ENCODE peak calls at places on chromosomes 1 and 21, in nine cellular contexts. Y, U, P, I, N, R, K, V and Q are unnamed samples.

GRCh38 chr1:202661136-202661845 is 49.0 kb downstream of the SYT2 start:
- DNase-seq in P (no peak), I (no peak), N (no peak), Y (no peak), V (no peak), K (no peak), U (no peak), R (no peak), Q (no peak)

GRCh38 chr1:54028306-54029251 is 10.6 kb upstream of the LDLRAD1 start:
- DNase-seq in R (no peak), I (no peak), Y (no peak), U (no peak), N (no peak), K (no peak), V (no peak), P (peak; percentile 23), Q (no peak)

GRCh38 chr1:26075421-26076144 is 8.2 kb upstream of the TRIM63 start:
- DNase-seq in N (no peak), V (no peak), Y (no peak), U (no peak), R (no peak), P (no peak), I (no peak), K (no peak), Q (no peak)

GRCh38 chr1:230717251-230717650 is 3.3 kb upstream of the AGT start:
- DNase-seq in Y (no peak), P (peak; percentile 4), N (no peak), R (no peak), V (peak; percentile 15), K (no peak), I (peak; percentile 55), U (no peak), Q (no peak)

GRCh38 chr1:11526071-11526895 is 47.3 kb downstream of the DISP3 start:
- DNase-seq in I (no peak), V (no peak), R (no peak), K (no peak), U (no peak), Y (no peak), N (peak; percentile 6), P (no peak), Q (no peak)

GRCh38 chr1:154430903-154431302 is 25.8 kb downstream of the IL6R start:
- DNase-seq in Y (no peak), P (peak; percentile 18), N (no peak), R (no peak), U (peak; percentile 60), V (no peak), K (no peak), I (no peak), Q (no peak)

GRCh38 chr1:33327587-33328325 is 6.9 kb upstream of the A3GALT2 start:
- DNase-seq in V (peak; percentile 98), I (peak; percentile 92), Y (no peak), N (no peak), P (peak; percentile 100), R (no peak), U (no peak), K (peak; percentile 76), Q (peak; percentile 67)

GRCh38 chr1:111281411-111281810 is 9.2 kb upstream of the CHIA start:
- DNase-seq in U (no peak), N (no peak), Y (no peak), K (no peak), R (no peak), P (peak; percentile 16), I (no peak), V (no peak), Q (no peak)

GRCh38 chr1:48582408-48582807 is 110.4 kb upstream of the SPATA6 start:
- DNase-seq in N (no peak), R (no peak), V (no peak), U (no peak), P (no peak), K (no peak), I (no peak), Y (no peak), Q (no peak)

GRCh38 chr1:53739109-53739681 is at the start of gene GLIS1:
- DNase-seq in P (peak; percentile 72), Y (peak; percentile 32), N (peak; percentile 89), U (peak; percentile 100), V (peak; percentile 85), R (no peak), I (no peak), K (peak; percentile 74), Q (peak; percentile 83)

GRCh38 chr1:61597601-61598000 is 127.3 kb downstream of the TM2D1 start:
- DNase-seq in P (no peak), R (no peak), I (no peak), V (no peak), N (no peak), Y (no peak), U (no peak), K (no peak), Q (no peak)

GRCh38 chr1:5067251-5067650 is 412.8 kb downstream of the AJAP1 start:
- DNase-seq in P (no peak), R (no peak), I (no peak), K (no peak), U (no peak), N (no peak), Y (no peak), V (no peak), Q (no peak)

GRCh38 chr1:183685112-183685713 is 32.1 kb upstream of the APOBEC4 start:
- DNase-seq in K (no peak), Y (peak; percentile 28), P (peak; percentile 10), V (peak; percentile 72), I (no peak), N (peak; percentile 25), R (no peak), U (peak; percentile 81), Q (no peak)

GRCh38 chr1:93694833-93695232 is 13.2 kb upstream of the BCAR3 start:
- DNase-seq in Y (no peak), I (no peak), P (no peak), N (no peak), V (no peak), K (no peak), R (no peak), U (no peak), Q (no peak)

GRCh38 chr1:7386226-7387052 is 384.7 kb upstream of the VAMP3 start:
- DNase-seq in R (no peak), U (no peak), P (peak; percentile 78), Y (no peak), K (no peak), N (peak; percentile 20), V (no peak), I (no peak), Q (peak; percentile 55)

GRCh38 chr1:202802998-202803932 is 5.0 kb downstream of the KDM5B start:
- DNase-seq in I (no peak), Y (no peak), U (no peak), N (peak; percentile 1), R (no peak), V (peak; percentile 63), P (no peak), K (peak; percentile 61), Q (no peak)

GRCh38 chr1:175222296-175222938 is 29.8 kb upstream of the KIAA0040 start:
- DNase-seq in I (no peak), V (no peak), R (no peak), P (no peak), N (no peak), K (no peak), Y (no peak), U (no peak), Q (no peak)

GRCh38 chr1:109928591-109929111 is 18.0 kb downstream of the CSF1 start:
- DNase-seq in R (no peak), N (no peak), V (peak; percentile 78), K (no peak), P (peak; percentile 90), I (no peak), U (no peak), Y (no peak), Q (peak; percentile 82)

GRCh38 chr21:23950344-23950743 is 1656.9 kb downstream of the MRPL39 start:
- DNase-seq in I (no peak), Y (no peak), V (no peak), P (no peak), K (no peak), U (no peak), N (no peak), R (no peak), Q (no peak)
- H3K9me3 ChIP-seq in I (no peaks in the 10 kb centered on the region), Y (no peaks in the 10 kb centered on the region), V (no peaks in the 10 kb centered on the region), P (peaks cover 2% of the 10 kb centered on the region), K (no peaks in the 10 kb centered on the region), U (peaks cover 2% of the 10 kb centered on the region), N (no peaks in the 10 kb centered on the region), R (no peaks in the 10 kb centered on the region), Q (no peaks in the 10 kb centered on the region)

GRCh38 chr1:2920421-2921015 is 100.7 kb upstream of the ACTRT2 start:
- DNase-seq in U (no peak), Y (no peak), P (no peak), K (no peak), V (no peak), R (no peak), N (no peak), I (no peak), Q (no peak)
- H3K9me3 ChIP-seq in U (peaks cover 8% of the 10 kb centered on the region), Y (no peaks in the 10 kb centered on the region), P (peaks cover 12% of the 10 kb centered on the region), K (no peaks in the 10 kb centered on the region), V (peaks cover 5% of the 10 kb centered on the region), R (no peaks in the 10 kb centered on the region), N (no peaks in the 10 kb centered on the region), I (peaks cover 100% of the 10 kb centered on the region), Q (no peaks in the 10 kb centered on the region)

DNA sequence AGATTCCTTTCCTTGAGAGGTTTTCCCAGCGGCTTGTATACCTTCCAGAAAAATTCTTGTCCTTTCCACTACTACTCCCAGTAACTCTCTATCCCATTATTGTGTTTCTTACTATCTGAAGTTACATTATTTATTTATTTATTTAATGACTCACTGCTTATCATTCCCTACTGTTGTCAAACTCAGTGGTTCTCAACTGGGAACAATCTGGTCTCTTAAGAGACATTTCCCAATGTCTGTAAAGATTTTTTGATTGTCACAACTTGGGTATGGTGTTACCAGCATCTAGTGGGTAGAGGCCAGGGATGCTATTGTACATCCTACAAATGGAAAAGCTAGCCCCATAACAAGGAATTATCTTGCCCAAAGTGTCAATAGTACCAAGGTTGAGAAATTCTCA is 771.5 kb upstream of the ADGRL2 start:
- DNase-seq in P (no peak), I (no peak), U (no peak), N (no peak), V (peak; percentile 50), K (no peak), Y (no peak), R (no peak), Q (no peak)
- H3K9me3 ChIP-seq in P (no peaks in the 10 kb centered on the region), I (no peaks in the 10 kb centered on the region), U (peaks cover 1% of the 10 kb centered on the region), N (no peaks in the 10 kb centered on the region), V (no peaks in the 10 kb centered on the region), K (no peaks in the 10 kb centered on the region), Y (no peaks in the 10 kb centered on the region), R (no peaks in the 10 kb centered on the region), Q (no peaks in the 10 kb centered on the region)

GRCh38 chr1:197103295-197103694 is 36.2 kb upstream of the F13B start:
- DNase-seq in Y (no peak), U (no peak), K (no peak), I (peak; percentile 27), V (peak; percentile 54), P (peak; percentile 22), N (no peak), R (no peak), Q (no peak)

GRCh38 chr1:197099444-197099843 is 32.4 kb upstream of the F13B start:
- DNase-seq in K (no peak), U (no peak), Y (no peak), R (no peak), N (no peak), P (no peak), I (no peak), V (no peak), Q (no peak)

GRCh38 chr1:197101920-197102319 is 34.9 kb upstream of the F13B start:
- DNase-seq in I (no peak), N (no peak), V (no peak), U (no peak), Y (no peak), R (no peak), K (no peak), P (no peak), Q (no peak)

GRCh38 chr1:197096137-197096536 is 29.1 kb upstream of the F13B start:
- DNase-seq in K (no peak), V (no peak), R (no peak), N (peak; percentile 45), P (no peak), U (no peak), Y (no peak), I (no peak), Q (no peak)

GRCh38 chr1:197100677-197101076 is 33.6 kb upstream of the F13B start:
- DNase-seq in Y (no peak), I (no peak), U (no peak), K (no peak), R (no peak), V (no peak), P (no peak), N (no peak), Q (no peak)
- H3K9me3 ChIP-seq in Y (no peaks in the 10 kb centered on the region), I (no peaks in the 10 kb centered on the region), U (peaks cover 23% of the 10 kb centered on the region), K (no peaks in the 10 kb centered on the region), R (no peaks in the 10 kb centered on the region), V (no peaks in the 10 kb centered on the region), P (no peaks in the 10 kb centered on the region), N (peaks cover 13% of the 10 kb centered on the region), Q (no peaks in the 10 kb centered on the region)